ENCODE peak calls at places on chromosomes 6 and 20, in four cellular contexts. Z is pancreas, S is H1, B is cardiac muscle cell. A is an unnamed sample. For H3K27me3 and H3K4me1, the result is how much of the 10 kb centered on the place peaks cover.

GRCh38 chr20:46137816-46138215 is 19.7 kb downstream of the CD40 start:
- DNase-seq in B (no peak), Z (no peak), S (no peak), A (no peak)

GRCh38 chr20:1232538-1233111 is 6.8 kb downstream of the RAD21L1 start:
- DNase-seq in Z (no peak), S (no peak), B (no peak), A (no peak)

GRCh38 chr20:24762371-24762770 is 186.7 kb upstream of the CST7 start:
- DNase-seq in S (no peak), Z (no peak), B (no peak), A (no peak)

GRCh38 chr6:30350519-30350918 is 5.6 kb downstream of the RPP21 start:
- DNase-seq in B (no peak), Z (no peak), S (no peak), A (no peak)

GRCh38 chr6:99882151-99882702 is 111.8 kb downstream of the MCHR2 start:
- DNase-seq in Z (no peak), B (no peak), S (no peak), A (no peak)

GRCh38 chr6:135270676-135271536 is 89.8 kb downstream of the MYB start:
- DNase-seq in B (no peak), S (peak), Z (peak), A (no peak)

GRCh38 chr6:35967059-35967769 is 46.3 kb upstream of the SRPK1 start:
- DNase-seq in S (no peak), B (no peak), Z (no peak), A (no peak)

GRCh38 chr6:143227675-143228074 is 167.0 kb downstream of the AIG1 start:
- DNase-seq in B (no peak), S (no peak), Z (no peak), A (no peak)

GRCh38 chr20:10381477-10381876 is 52.5 kb downstream of the MKKS start:
- DNase-seq in B (no peak), Z (no peak), S (no peak), A (no peak)

GRCh38 chr20:62662422-62662821 is 20.1 kb downstream of the SLCO4A1 start:
- DNase-seq in Z (no peak), S (no peak), B (no peak), A (no peak)

GRCh38 chr6:12001706-12002070 is 10.4 kb upstream of the HIVEP1 start:
- DNase-seq in B (no peak), S (no peak), Z (no peak), A (no peak)

GRCh38 chr6:6384520-6384919 is 64.1 kb upstream of the F13A1 start:
- DNase-seq in Z (no peak), S (no peak), B (peak), A (no peak)

GRCh38 chr6:123022980-123023379 is 26.9 kb downstream of the CLVS2 start:
- DNase-seq in B (peak), S (no peak), Z (no peak), A (no peak)

GRCh38 chr6:31969712-31970603 is 2.0 kb downstream of the DXO start:
- DNase-seq in B (no peak), Z (no peak), S (no peak), A (peak)

GRCh38 chr6:77290798-77291197 is 172.5 kb downstream of the HTR1B start:
- DNase-seq in S (no peak), Z (no peak), B (no peak), A (no peak)

GRCh38 chr6:37653933-37654565 is 43.6 kb downstream of the MDGA1 start:
- DNase-seq in Z (no peak), B (no peak), S (peak), A (no peak)

GRCh38 chr6:44624226-44624625 is 236.7 kb downstream of the CDC5L start:
- DNase-seq in Z (no peak), B (no peak), S (no peak), A (no peak)

GRCh38 chr6:54002118-54002517 is 109.1 kb upstream of the MLIP start:
- DNase-seq in S (no peak), Z (no peak), B (no peak), A (no peak)

GRCh38 chr20:17710379-17711305 is 10.9 kb downstream of the BANF2 start:
- DNase-seq in S (no peak), B (peak), Z (no peak), A (no peak)

GRCh38 chr6:5246141-5246869 is 14.4 kb downstream of the LYRM4 start:
- DNase-seq in S (no peak), Z (no peak), B (no peak), A (no peak)

GRCh38 chr6:151014404-151015150 is 149.1 kb downstream of the MTHFD1L start:
- DNase-seq in B (peak), Z (peak), S (peak), A (peak)

GRCh38 chr6:125245523-125246264 is 56.1 kb downstream of the HDDC2 start:
- DNase-seq in S (no peak), B (no peak), Z (no peak), A (no peak)

GRCh38 chr6:153568601-153569000 is 437.5 kb upstream of the RGS17 start:
- DNase-seq in B (no peak), S (no peak), Z (no peak), A (no peak)

GRCh38 chr20:14838663-14839650 is 501.5 kb upstream of the FLRT3 start:
- DNase-seq in S (no peak), B (no peak), Z (no peak), A (no peak)

GRCh38 chr6:168597471-168597875 is 156.5 kb downstream of the SMOC2 start:
- DNase-seq in Z (no peak), B (no peak), S (no peak), A (peak)

DNA sequence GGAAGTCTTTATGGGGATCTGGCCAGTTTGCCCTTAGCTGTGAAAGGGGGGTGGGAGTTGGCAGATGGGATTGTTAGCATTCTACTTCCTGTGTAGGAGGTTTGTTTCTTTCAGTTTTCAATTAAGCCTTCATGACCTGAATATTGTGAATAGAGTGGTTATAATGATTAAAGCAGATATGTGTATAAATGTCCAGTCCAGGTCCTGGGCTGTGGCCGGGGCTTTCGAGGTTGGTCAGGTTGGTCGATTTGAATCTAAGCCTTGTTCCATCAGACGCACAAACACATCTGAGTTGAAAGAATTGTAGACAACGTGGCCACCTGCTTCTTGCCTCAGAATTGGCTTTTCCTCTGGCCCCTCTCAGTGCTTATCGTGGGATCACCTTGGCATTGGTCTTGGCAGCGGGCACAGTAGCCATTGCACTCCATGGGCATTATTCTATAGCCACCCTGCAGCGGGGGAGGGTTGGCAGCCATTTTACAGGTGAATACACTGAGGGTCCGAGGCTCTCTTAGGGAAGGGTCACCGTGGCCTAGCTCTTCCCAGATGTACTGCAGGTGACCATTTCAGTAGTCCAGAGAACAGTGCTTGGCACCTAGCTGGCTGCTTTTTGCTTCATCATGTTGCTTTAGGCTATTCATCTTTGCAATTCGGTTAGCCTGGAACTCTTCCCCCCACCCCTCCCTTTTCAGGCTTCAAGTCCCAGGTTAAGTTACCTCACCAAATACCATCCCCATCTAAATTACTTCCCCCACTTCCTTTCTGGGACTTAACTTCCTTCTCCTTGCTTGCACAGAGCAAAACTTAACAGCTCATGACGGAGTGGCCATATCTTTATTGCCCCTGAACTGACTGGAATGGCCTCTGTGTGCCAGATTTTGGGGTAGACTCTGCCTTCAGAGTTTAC is 1.1 kb downstream of the RNF114 start:
- DNase-seq in B (no peak), Z (peak), S (no peak), A (peak)
- H3K27me3 ChIP-seq in B (under half), Z (under half), S (under half), A (under half)

GRCh38 chr6:10543488-10543887 is 22.3 kb downstream of the GCNT2 start:
- DNase-seq in Z (no peak), S (no peak), B (no peak), A (no peak)
- H3K4me1 ChIP-seq in Z (under half), S (under half), B (under half), A (under half)

DNA sequence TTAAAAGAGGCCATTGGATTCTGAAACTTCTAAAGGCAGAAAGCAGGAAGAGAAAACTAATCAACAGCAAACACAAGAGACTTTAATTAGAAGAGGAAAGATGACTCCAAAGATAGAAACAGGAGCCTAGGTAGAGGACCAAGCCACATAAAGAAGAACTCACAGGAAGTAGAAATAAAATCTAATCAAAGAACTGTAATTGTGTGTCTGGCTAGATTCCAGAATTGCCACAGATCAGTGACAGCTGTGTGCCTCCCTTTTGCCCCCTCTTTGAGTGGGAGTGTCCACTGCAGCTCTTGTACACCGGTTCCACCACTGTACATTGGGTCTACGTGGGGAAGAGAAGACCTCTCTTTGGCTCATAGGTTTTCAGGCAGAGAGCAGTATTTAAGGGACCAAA is 22.3 kb upstream of the THEMIS start:
- DNase-seq in B (no peak), S (no peak), Z (no peak), A (no peak)
- H3K27ac ChIP-seq in B (no peak), S (no peak), Z (no peak), A (no peak)

DNA sequence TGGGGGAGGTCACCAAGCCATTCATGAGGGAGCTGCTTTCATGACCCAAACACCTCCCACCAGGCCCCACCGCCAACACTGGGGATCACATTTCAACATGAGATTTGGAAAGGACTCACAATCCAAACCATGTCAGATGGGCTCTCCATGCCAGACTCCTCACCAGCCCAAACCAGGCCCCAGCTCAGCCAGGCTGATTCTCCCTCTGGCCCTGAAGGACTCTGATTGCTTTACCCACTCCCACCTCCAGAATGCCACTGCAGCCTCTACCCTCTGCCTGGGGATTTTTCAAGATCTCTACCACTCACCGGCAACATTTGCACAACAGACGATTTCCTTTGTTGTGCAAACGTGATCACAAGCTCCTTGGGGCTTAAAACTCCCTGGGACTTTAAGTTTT is 146.8 kb downstream of the CDH26 start:
- DNase-seq in Z (no peak), S (peak), B (no peak), A (no peak)
- H3K27me3 ChIP-seq in Z (under half), S (under half), B (under half), A (under half)

DNA sequence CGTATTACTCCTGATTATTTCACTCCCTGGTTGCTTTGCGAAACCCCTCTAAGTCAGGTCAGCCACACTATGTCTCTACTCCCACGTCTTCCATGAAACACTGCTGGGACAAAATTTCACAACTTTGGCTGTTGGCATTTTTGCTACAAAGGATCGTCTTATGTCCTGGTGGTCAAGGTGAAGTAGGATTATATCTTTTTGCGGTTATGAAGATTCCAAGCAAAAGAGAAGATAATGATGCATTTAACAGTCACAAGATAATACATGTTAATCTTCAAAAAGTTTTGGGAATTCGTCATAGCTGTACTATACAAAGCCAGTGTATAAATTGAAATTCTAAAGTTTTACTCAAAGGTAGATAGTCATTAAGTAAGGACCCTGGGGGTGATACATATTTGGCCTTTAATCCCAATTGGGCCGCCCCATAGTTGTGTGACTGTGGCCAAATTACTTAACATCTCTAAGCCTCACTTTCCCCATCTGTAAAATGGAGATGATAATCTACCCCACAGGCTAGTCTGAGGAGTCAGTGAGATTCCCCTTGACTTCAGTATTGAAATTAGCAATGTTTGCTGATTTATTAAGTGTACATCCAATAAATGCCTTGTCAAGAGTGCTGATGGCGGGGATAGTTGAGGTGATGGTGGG is 212.1 kb downstream of the ARID1B start:
- DNase-seq in S (no peak), Z (no peak), B (no peak), A (no peak)
- H3K4me1 ChIP-seq in S (under half), Z (under half), B (under half), A (under half)